ENCODE peak calls at places on chromosomes 1 and 21, in five cellular contexts. One of them, this sample, is unnamed.

GRCh38 chr1:6612641-6613360 is 730 bp upstream of the PHF13 start:
- DNase-seq in left lung: peak; percentile 87
- DNase-seq in tibial artery: peak; percentile 46
- DNase-seq in lung: peak; percentile 51
- DNase-seq in DND-41: no peak
- DNase-seq in this sample: peak; percentile 69

GRCh38 chr1:154386643-154387352 is 18.3 kb upstream of the IL6R start:
- DNase-seq in left lung: no peak
- DNase-seq in tibial artery: no peak
- DNase-seq in lung: peak; percentile 33
- DNase-seq in DND-41: no peak
- DNase-seq in this sample: no peak

GRCh38 chr1:211378844-211379243 is 52.2 kb downstream of the TRAF5 start:
- DNase-seq in left lung: no peak
- DNase-seq in tibial artery: no peak
- DNase-seq in lung: no peak
- DNase-seq in DND-41: no peak
- DNase-seq in this sample: no peak

GRCh38 chr1:26020390-26020789 is 1.2 kb upstream of the EXTL1 start:
- DNase-seq in left lung: peak; percentile 32
- DNase-seq in tibial artery: no peak
- DNase-seq in lung: no peak
- DNase-seq in DND-41: no peak
- DNase-seq in this sample: no peak

GRCh38 chr1:159908255-159908905 is 8.4 kb upstream of the CFAP45 start:
- DNase-seq in left lung: no peak
- DNase-seq in tibial artery: no peak
- DNase-seq in lung: no peak
- DNase-seq in DND-41: no peak
- DNase-seq in this sample: peak; percentile 31

GRCh38 chr1:99264201-99265021 is at the start of gene PLPPR4:
- DNase-seq in left lung: peak; percentile 85
- DNase-seq in tibial artery: peak; percentile 33
- DNase-seq in lung: peak; percentile 31
- DNase-seq in DND-41: no peak
- DNase-seq in this sample: peak; percentile 60

GRCh38 chr1:6026095-6026809 is 19.4 kb upstream of the KCNAB2 start:
- DNase-seq in left lung: peak; percentile 99
- DNase-seq in tibial artery: peak; percentile 76
- DNase-seq in lung: peak; percentile 86
- DNase-seq in DND-41: peak; percentile 93
- DNase-seq in this sample: peak; percentile 87

GRCh38 chr1:234613128-234613875 is 3.3 kb upstream of the IRF2BP2 start:
- DNase-seq in left lung: no peak
- DNase-seq in tibial artery: no peak
- DNase-seq in lung: no peak
- DNase-seq in DND-41: peak; percentile 26
- DNase-seq in this sample: no peak

GRCh38 chr1:205449750-205450443 is 5.9 kb downstream of the BLACAT1 start:
- DNase-seq in left lung: peak; percentile 92
- DNase-seq in tibial artery: no peak
- DNase-seq in lung: peak; percentile 82
- DNase-seq in DND-41: no peak
- DNase-seq in this sample: no peak

GRCh38 chr1:153040950-153041631 is at the start of gene SPRR2D:
- DNase-seq in left lung: no peak
- DNase-seq in tibial artery: no peak
- DNase-seq in lung: no peak
- DNase-seq in DND-41: no peak
- DNase-seq in this sample: no peak

GRCh38 chr1:181392133-181392532 is 91.2 kb upstream of the CACNA1E start:
- DNase-seq in left lung: no peak
- DNase-seq in tibial artery: no peak
- DNase-seq in lung: no peak
- DNase-seq in DND-41: no peak
- DNase-seq in this sample: no peak

GRCh38 chr1:234546890-234547788 is 62.8 kb downstream of the IRF2BP2 start:
- DNase-seq in left lung: no peak
- DNase-seq in tibial artery: no peak
- DNase-seq in lung: no peak
- DNase-seq in DND-41: no peak
- DNase-seq in this sample: no peak

GRCh38 chr1:44775930-44776748 is 799 bp downstream of the RPS8 start:
- DNase-seq in left lung: peak; percentile 89
- DNase-seq in tibial artery: peak; percentile 41
- DNase-seq in lung: no peak
- DNase-seq in DND-41: peak; percentile 58
- DNase-seq in this sample: peak; percentile 62

GRCh38 chr1:11979453-11979817 is 809 bp upstream of the MFN2 start:
- DNase-seq in left lung: no peak
- DNase-seq in tibial artery: no peak
- DNase-seq in lung: no peak
- DNase-seq in DND-41: no peak
- DNase-seq in this sample: peak; percentile 84

GRCh38 chr21:46138383-46138970 is 16.9 kb downstream of the FTCD start:
- DNase-seq in left lung: peak; percentile 78
- DNase-seq in tibial artery: no peak
- DNase-seq in lung: no peak
- DNase-seq in DND-41: no peak
- DNase-seq in this sample: no peak

GRCh38 chr1:206839857-206840256 is 25.6 kb upstream of the IL20 start:
- DNase-seq in left lung: no peak
- DNase-seq in tibial artery: no peak
- DNase-seq in lung: no peak
- DNase-seq in DND-41: no peak
- DNase-seq in this sample: no peak

GRCh38 chr1:240946926-240947325 is 335.0 kb upstream of the GREM2 start:
- DNase-seq in left lung: no peak
- DNase-seq in tibial artery: no peak
- DNase-seq in lung: no peak
- DNase-seq in DND-41: peak; percentile 25
- DNase-seq in this sample: no peak

GRCh38 chr1:68145418-68146126 is 86.8 kb downstream of the WLS start:
- DNase-seq in left lung: no peak
- DNase-seq in tibial artery: no peak
- DNase-seq in lung: peak; percentile 38
- DNase-seq in DND-41: no peak
- DNase-seq in this sample: no peak

GRCh38 chr1:68148631-68149030 is 83.7 kb downstream of the WLS start:
- DNase-seq in left lung: no peak
- DNase-seq in tibial artery: no peak
- DNase-seq in lung: no peak
- DNase-seq in DND-41: no peak
- DNase-seq in this sample: no peak

GRCh38 chr1:68149907-68150306 is 82.4 kb downstream of the WLS start:
- DNase-seq in left lung: no peak
- DNase-seq in tibial artery: no peak
- DNase-seq in lung: no peak
- DNase-seq in DND-41: no peak
- DNase-seq in this sample: no peak

GRCh38 chr1:68149110-68149798 is 83.1 kb downstream of the WLS start:
- DNase-seq in left lung: no peak
- DNase-seq in tibial artery: no peak
- DNase-seq in lung: no peak
- DNase-seq in DND-41: no peak
- DNase-seq in this sample: no peak

DNA sequence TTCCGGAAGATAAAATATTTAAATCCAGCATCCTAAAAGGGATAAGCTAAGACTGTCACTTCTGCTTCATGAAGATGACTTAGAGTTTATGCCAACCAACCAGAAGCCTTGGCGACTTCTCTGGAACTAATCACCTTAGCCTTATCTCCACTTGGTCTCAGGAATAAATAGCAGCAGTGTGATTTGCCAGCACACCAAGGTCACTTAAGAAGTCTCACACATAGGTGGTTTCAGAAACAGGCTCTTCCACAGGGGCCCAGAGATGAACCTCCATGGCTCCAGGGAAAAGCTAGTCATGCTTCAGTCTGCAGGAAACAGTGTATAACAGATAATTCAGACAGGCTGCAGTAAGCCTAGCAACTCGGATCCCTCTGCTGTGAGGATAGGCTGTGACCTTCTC is 84.8 kb downstream of the WLS start:
- DNase-seq in left lung: no peak
- DNase-seq in tibial artery: no peak
- DNase-seq in lung: no peak
- DNase-seq in DND-41: no peak
- DNase-seq in this sample: no peak
- H3K36me3 ChIP-seq in left lung: peaks cover 40% of the 10 kb centered on the region
- H3K36me3 ChIP-seq in tibial artery: peaks cover 51% of the 10 kb centered on the region
- H3K36me3 ChIP-seq in lung: peaks cover 36% of the 10 kb centered on the region
- H3K36me3 ChIP-seq in DND-41: no peaks in the 10 kb centered on the region
- H3K36me3 ChIP-seq in this sample: peaks cover 9% of the 10 kb centered on the region

GRCh38 chr1:185376288-185376687 is 59.2 kb upstream of the IVNS1ABP start:
- DNase-seq in left lung: no peak
- DNase-seq in tibial artery: no peak
- DNase-seq in lung: no peak
- DNase-seq in DND-41: no peak
- DNase-seq in this sample: no peak
- H3K4me3 ChIP-seq in left lung: no peak overlapping the region
- H3K4me3 ChIP-seq in tibial artery: no peak overlapping the region
- H3K4me3 ChIP-seq in lung: no peak overlapping the region
- H3K4me3 ChIP-seq in DND-41: no peak overlapping the region
- H3K4me3 ChIP-seq in this sample: no peak overlapping the region

DNA sequence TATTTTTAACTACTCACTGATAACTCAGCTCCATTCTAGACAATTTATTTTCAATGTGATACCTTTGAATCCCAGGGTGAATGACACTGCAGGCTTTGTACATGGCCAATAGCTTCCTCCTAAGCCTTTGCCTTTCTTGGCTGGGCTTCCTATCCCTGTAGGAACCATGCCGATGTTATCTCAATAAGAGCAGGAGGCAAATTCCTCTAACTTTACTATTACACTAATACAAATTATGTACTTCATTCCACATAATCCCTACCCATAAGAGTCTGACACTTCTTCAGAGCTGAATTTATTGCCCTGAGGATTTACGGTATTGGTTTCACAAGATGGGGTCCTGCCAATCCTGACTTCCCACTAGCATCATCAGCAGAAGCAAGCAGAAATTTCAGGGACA is 14.0 kb downstream of the TGFBR3 start:
- DNase-seq in left lung: no peak
- DNase-seq in tibial artery: no peak
- DNase-seq in lung: no peak
- DNase-seq in DND-41: no peak
- DNase-seq in this sample: no peak
- H3K4me1 ChIP-seq in left lung: peaks cover 9% of the 10 kb centered on the region
- H3K4me1 ChIP-seq in tibial artery: peaks cover 27% of the 10 kb centered on the region
- H3K4me1 ChIP-seq in lung: peaks cover 13% of the 10 kb centered on the region
- H3K4me1 ChIP-seq in DND-41: peaks cover 18% of the 10 kb centered on the region
- H3K4me1 ChIP-seq in this sample: peaks cover 5% of the 10 kb centered on the region

DNA sequence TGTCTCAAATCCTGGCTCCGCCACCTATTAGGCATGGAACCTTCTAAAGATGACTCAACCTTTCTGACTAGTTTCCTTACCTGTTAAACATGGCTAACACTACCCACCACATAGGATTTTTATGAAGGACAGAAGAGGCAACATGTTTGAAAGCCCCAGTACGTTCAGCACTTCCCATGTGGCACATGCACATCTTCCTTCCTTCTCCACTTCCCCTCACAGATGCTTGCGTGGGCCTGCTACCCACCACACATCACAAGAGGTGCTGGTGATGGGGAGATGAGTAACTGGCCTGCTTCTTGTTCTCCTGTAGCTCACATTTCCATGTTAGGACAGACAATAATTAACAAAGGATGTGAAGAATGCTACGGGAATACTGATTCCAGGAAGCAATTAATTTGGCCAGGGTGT is 7.1 kb downstream of the ZBTB21 start:
- DNase-seq in left lung: no peak
- DNase-seq in tibial artery: no peak
- DNase-seq in lung: no peak
- DNase-seq in DND-41: no peak
- DNase-seq in this sample: no peak
- H3K36me3 ChIP-seq in left lung: peaks cover 19% of the 10 kb centered on the region
- H3K36me3 ChIP-seq in tibial artery: no peaks in the 10 kb centered on the region
- H3K36me3 ChIP-seq in lung: peaks cover 9% of the 10 kb centered on the region
- H3K36me3 ChIP-seq in DND-41: peaks cover 86% of the 10 kb centered on the region
- H3K36me3 ChIP-seq in this sample: peaks cover 3% of the 10 kb centered on the region

GRCh38 chr1:226002667-226003501 is 3.7 kb upstream of the SDE2 start:
- DNase-seq in left lung: no peak
- DNase-seq in tibial artery: peak; percentile 73
- DNase-seq in lung: peak; percentile 52
- DNase-seq in DND-41: peak; percentile 15
- DNase-seq in this sample: peak; percentile 79
- H3K4me3 ChIP-seq in left lung: peak overlapping the region; percentile 2
- H3K4me3 ChIP-seq in tibial artery: no peak overlapping the region
- H3K4me3 ChIP-seq in lung: no peak overlapping the region
- H3K4me3 ChIP-seq in DND-41: no peak overlapping the region
- H3K4me3 ChIP-seq in this sample: no peak overlapping the region

GRCh38 chr1:38000233-38000528 is 5.1 kb downstream of the FHL3 start:
- DNase-seq in left lung: no peak
- DNase-seq in tibial artery: no peak
- DNase-seq in lung: no peak
- DNase-seq in DND-41: no peak
- DNase-seq in this sample: no peak
- H3K4me1 ChIP-seq in left lung: peaks cover 54% of the 10 kb centered on the region
- H3K4me1 ChIP-seq in tibial artery: peaks cover 85% of the 10 kb centered on the region
- H3K4me1 ChIP-seq in lung: peaks cover 35% of the 10 kb centered on the region
- H3K4me1 ChIP-seq in DND-41: peaks cover 16% of the 10 kb centered on the region
- H3K4me1 ChIP-seq in this sample: peaks cover 2% of the 10 kb centered on the region

This sample was measured in aorta.